ENCODE peak calls at places on chromosomes 4 and X, in six cellular contexts. B, W, N, U, S and Q are unnamed samples.

GRCh38 chr4:11505225-11505971 is 76.7 kb upstream of the HS3ST1 start:
- DNase-seq in S (no peak), U (peak), B (no peak), W (peak), N (no peak), Q (peak)

GRCh38 chr4:73446336-73446938 is 10.4 kb downstream of the AFP start:
- DNase-seq in S (peak), B (peak), W (peak), U (peak), N (no peak), Q (peak)

GRCh38 chrX:17546356-17546755 is 171.4 kb downstream of the NHS start:
- DNase-seq in N (no peak), S (no peak), W (no peak), B (no peak), U (no peak), Q (no peak)

GRCh38 chr4:11722218-11722617 is 293.5 kb upstream of the HS3ST1 start:
- DNase-seq in N (no peak), S (no peak), W (no peak), B (no peak), U (no peak), Q (no peak)

GRCh38 chr4:41154814-41155177 is 59.5 kb downstream of the APBB2 start:
- DNase-seq in W (peak), B (no peak), U (peak), S (no peak), N (no peak), Q (no peak)

GRCh38 chr4:158824425-158825274 is 55.8 kb downstream of the FNIP2 start:
- DNase-seq in W (peak), B (no peak), U (no peak), S (no peak), N (no peak), Q (no peak)

GRCh38 chr4:111028829-111029228 is 406.0 kb upstream of the PITX2 start:
- DNase-seq in W (no peak), B (no peak), S (no peak), N (no peak), U (no peak), Q (no peak)

GRCh38 chr4:114599231-114600065 is 841 bp downstream of the UGT8 start:
- DNase-seq in N (no peak), U (no peak), S (no peak), W (no peak), B (peak), Q (no peak)

GRCh38 chrX:29617276-29617675 is 598.1 kb upstream of the MAGEB2 start:
- DNase-seq in W (no peak), U (no peak), S (no peak), N (no peak), B (no peak), Q (no peak)

GRCh38 chr4:3514806-3515421 is 17.3 kb downstream of the LRPAP1 start:
- DNase-seq in U (peak), S (no peak), B (no peak), W (no peak), N (no peak), Q (no peak)

GRCh38 chr4:25677157-25677556 is 21.5 kb downstream of the SLC34A2 start:
- DNase-seq in N (no peak), U (no peak), S (no peak), W (no peak), B (no peak), Q (no peak)

GRCh38 chr4:176259330-176260090 is 9.5 kb downstream of the ASB5 start:
- DNase-seq in W (no peak), N (no peak), B (no peak), S (no peak), U (no peak), Q (no peak)

GRCh38 chr4:42819863-42820514 is 72.5 kb upstream of the GRXCR1 start:
- DNase-seq in N (no peak), W (no peak), S (no peak), B (no peak), U (no peak), Q (no peak)

GRCh38 chrX:119518371-119518770 is 46.8 kb downstream of the STEEP1 start:
- DNase-seq in S (no peak), W (no peak), N (no peak), B (no peak), U (no peak), Q (no peak)

GRCh38 chr4:15198070-15198727 is 195.9 kb downstream of the CPEB2 start:
- DNase-seq in U (no peak), W (no peak), N (no peak), B (no peak), S (no peak), Q (no peak)

GRCh38 chrX:147602297-147602696 is 309.4 kb upstream of the FMR1 start:
- DNase-seq in U (peak), W (no peak), S (no peak), B (no peak), N (no peak), Q (peak)

GRCh38 chr4:93731448-93731847 is 97.1 kb upstream of the ATOH1 start:
- DNase-seq in N (no peak), B (no peak), U (no peak), W (no peak), S (no peak), Q (peak)

GRCh38 chr4:71520850-71521249 is 182.0 kb downstream of the SLC4A4 start:
- DNase-seq in W (no peak), N (no peak), U (no peak), B (no peak), S (no peak), Q (no peak)

GRCh38 chrX:115968436-115969252 is 201.9 kb upstream of the AGTR2 start:
- DNase-seq in S (no peak), U (peak), W (peak), B (no peak), N (no peak), Q (peak)

GRCh38 chr4:77695769-77696168 is 90.1 kb downstream of the CXCL13 start:
- DNase-seq in U (peak), B (peak), N (no peak), S (peak), W (peak), Q (peak)

GRCh38 chr4:105894570-105895323 is 524 bp upstream of the NPNT start:
- DNase-seq in N (no peak), S (no peak), B (no peak), W (no peak), U (no peak), Q (no peak)

GRCh38 chr4:158461336-158461735 is 60.3 kb upstream of the RXFP1 start:
- DNase-seq in N (no peak), W (no peak), S (no peak), B (no peak), U (no peak), Q (no peak)

GRCh38 chrX:50638123-50638522 is 167.5 kb upstream of the DGKK start:
- DNase-seq in S (no peak), N (no peak), W (peak), B (no peak), U (no peak), Q (no peak)

GRCh38 chrX:13001097-13001496 is 26.2 kb downstream of the TMSB4X start:
- DNase-seq in S (no peak), B (no peak), W (no peak), N (no peak), U (no peak), Q (no peak)

GRCh38 chr4:185096032-185096653 is 46.9 kb upstream of the SLC25A4 start:
- DNase-seq in U (peak), W (peak), N (no peak), S (peak), B (peak), Q (peak)

GRCh38 chr4:188113156-188113555 is 3.8 kb upstream of the TRIML2 start:
- DNase-seq in N (no peak), B (no peak), U (no peak), S (no peak), W (no peak), Q (no peak)

GRCh38 chrX:54540289-54540688 is 10.3 kb downstream of the GNL3L start:
- DNase-seq in N (no peak), S (no peak), B (no peak), W (peak), U (peak), Q (no peak)

GRCh38 chr4:47650584-47651130 is 165.6 kb downstream of the ATP10D start:
- DNase-seq in U (no peak), S (no peak), N (no peak), B (no peak), W (no peak), Q (no peak)

GRCh38 chr4:189362364-189362763 is 578.3 kb upstream of the FRG1 start:
- DNase-seq in B (no peak), S (no peak), U (no peak), W (no peak), N (no peak), Q (no peak)

GRCh38 chrX:13102636-13103035 is 58.2 kb upstream of the FAM9C start:
- DNase-seq in U (no peak), B (no peak), S (no peak), N (no peak), W (peak), Q (no peak)

GRCh38 chrX:129641941-129642340 is 12.8 kb downstream of the APLN start:
- DNase-seq in U (no peak), N (no peak), W (no peak), B (peak), S (no peak), Q (no peak)

GRCh38 chr4:113292371-113293042 is 243.1 kb downstream of the ANK2 start:
- DNase-seq in N (no peak), S (no peak), B (no peak), U (no peak), W (no peak), Q (no peak)

GRCh38 chr4:6343950-6344408 is 74.3 kb downstream of the WFS1 start:
- DNase-seq in U (peak), W (no peak), S (peak), N (no peak), B (peak), Q (no peak)

GRCh38 chrX:135421932-135422809 is at the start of gene SMIM10L2A:
- DNase-seq in S (no peak), W (no peak), N (no peak), B (no peak), U (no peak), Q (no peak)

GRCh38 chr4:144723471-144723870 is 77.5 kb downstream of the HHIP start:
- DNase-seq in U (no peak), B (no peak), N (no peak), W (no peak), S (no peak), Q (no peak)

GRCh38 chr4:144720491-144720890 is 74.5 kb downstream of the HHIP start:
- DNase-seq in S (no peak), N (no peak), B (no peak), U (no peak), W (no peak), Q (no peak)

GRCh38 chr4:144716778-144717177 is 70.8 kb downstream of the HHIP start:
- DNase-seq in S (no peak), W (no peak), N (no peak), B (no peak), U (no peak), Q (no peak)

GRCh38 chr4:144718958-144719512 is 73.1 kb downstream of the HHIP start:
- DNase-seq in W (no peak), U (no peak), N (no peak), B (no peak), S (no peak), Q (no peak)

DNA sequence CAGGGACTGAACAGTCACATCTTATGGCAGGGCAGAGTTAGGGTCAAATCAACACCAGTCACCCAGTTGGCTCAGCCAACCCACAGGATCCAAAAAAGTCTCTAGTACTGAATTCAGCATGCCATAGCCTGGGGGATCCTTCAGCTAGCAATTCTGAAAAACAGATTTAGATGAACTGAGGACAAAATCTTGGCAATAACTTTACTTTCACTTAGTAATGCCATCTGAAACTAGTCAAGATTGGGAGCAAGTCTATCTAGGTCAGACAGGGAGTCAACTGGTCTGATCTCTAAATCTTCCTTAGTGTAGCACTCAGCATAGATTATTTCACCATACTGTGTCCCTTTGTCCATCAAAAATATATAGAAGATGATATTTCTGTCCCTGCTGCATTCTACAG is 76.0 kb downstream of the HHIP start:
- DNase-seq in S (no peak), W (no peak), B (no peak), U (no peak), N (no peak), Q (no peak)
- H3K4me3 ChIP-seq in S (no peak), W (no peak), B (no peak), U (no peak), N (no peak), Q (no peak)

GRCh38 chr4:9898596-9899345 is 117.3 kb downstream of the DRD5 start:
- DNase-seq in U (peak), N (no peak), S (peak), B (peak), W (peak), Q (peak)
- TF ChIP-seq POLR2A in U (no peak), N (no peak), S (no peak), B (no peak), W (no peak), Q (no peak)

DNA sequence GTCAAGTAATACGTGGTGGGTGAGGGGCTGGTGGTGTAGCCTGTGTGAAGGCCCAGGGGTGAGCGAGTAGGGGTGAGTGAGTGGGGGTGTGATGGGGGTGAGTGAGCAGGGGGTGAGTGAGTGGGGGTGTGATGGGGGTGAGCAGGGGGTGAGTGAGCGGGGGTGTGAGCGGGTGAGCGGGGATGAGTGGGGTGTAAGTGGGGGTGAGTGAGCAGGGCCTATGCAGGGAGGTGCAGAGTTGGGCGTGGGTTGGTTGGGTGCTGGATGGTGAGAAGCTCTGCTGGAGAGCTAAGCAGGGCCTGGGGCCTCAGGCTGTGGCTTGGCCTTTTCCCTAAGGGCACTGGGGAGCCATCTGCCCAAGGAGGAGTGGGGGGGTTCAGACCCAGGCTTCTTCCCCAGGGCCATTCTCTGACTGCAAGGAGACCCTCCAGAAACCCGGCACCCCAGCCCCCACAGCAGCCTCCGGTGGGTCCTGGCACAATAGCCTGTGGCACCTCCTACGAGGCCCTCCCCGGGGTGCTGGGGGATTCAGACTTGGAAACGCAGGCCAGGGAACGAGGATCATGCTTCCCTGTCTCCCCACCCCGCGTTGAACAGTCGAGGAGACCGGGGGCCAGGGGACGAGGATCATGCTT is 30.4 kb downstream of the SH3TC1 start:
- DNase-seq in B (no peak), N (no peak), W (no peak), S (no peak), U (no peak), Q (no peak)
- TF ChIP-seq MYC in B (no peak), N (no peak), W (no peak), S (no peak), U (no peak), Q (no peak)

GRCh38 chr4:186727977-186728519 is 4.4 kb upstream of the FAT1 start:
- DNase-seq in N (no peak), W (no peak), B (peak), S (peak), U (peak), Q (no peak)
- H3K4me3 ChIP-seq in N (no peak), W (no peak), B (no peak), S (peak), U (peak), Q (no peak)

DNA sequence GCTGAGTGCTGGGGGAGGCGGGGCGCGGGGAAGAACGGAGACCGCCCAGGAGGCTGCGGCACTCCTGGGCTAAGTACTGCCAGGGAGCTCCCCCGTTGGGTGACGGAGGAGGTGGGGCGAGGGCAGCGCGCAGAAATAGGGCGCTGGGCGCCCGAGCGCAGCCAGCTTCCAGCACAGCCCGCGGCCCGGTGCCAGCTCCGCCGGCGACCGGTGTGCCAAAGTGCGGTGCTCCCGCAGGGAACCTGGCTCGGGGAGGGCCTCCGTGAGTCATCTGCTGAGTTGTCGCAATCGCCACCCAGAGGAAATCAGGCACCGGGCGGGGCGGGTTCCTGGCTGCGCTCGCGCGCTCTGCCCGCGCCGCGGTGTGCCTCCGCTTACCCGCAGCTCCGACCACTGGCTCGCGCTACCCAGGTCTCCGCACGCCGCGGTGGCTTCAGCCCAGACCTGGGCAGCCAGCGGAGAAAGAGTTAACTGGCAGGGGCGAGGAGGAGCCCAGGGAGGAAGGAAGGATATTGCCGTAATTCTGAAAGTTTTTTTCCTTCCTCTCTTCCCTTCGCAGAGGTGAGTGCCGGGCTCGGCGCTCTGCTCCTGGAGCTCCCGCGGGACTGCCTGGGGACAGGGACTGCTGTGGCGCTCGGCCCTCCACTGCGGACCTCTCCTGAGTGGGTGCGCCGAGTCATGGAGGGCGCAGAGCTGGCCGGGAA is at the start of gene GPAT3:
- DNase-seq in B (peak), S (peak), N (no peak), W (peak), U (peak), Q (peak)
- TF ChIP-seq POLR2A in B (peak), S (no peak), N (no peak), W (no peak), U (no peak), Q (peak)

DNA sequence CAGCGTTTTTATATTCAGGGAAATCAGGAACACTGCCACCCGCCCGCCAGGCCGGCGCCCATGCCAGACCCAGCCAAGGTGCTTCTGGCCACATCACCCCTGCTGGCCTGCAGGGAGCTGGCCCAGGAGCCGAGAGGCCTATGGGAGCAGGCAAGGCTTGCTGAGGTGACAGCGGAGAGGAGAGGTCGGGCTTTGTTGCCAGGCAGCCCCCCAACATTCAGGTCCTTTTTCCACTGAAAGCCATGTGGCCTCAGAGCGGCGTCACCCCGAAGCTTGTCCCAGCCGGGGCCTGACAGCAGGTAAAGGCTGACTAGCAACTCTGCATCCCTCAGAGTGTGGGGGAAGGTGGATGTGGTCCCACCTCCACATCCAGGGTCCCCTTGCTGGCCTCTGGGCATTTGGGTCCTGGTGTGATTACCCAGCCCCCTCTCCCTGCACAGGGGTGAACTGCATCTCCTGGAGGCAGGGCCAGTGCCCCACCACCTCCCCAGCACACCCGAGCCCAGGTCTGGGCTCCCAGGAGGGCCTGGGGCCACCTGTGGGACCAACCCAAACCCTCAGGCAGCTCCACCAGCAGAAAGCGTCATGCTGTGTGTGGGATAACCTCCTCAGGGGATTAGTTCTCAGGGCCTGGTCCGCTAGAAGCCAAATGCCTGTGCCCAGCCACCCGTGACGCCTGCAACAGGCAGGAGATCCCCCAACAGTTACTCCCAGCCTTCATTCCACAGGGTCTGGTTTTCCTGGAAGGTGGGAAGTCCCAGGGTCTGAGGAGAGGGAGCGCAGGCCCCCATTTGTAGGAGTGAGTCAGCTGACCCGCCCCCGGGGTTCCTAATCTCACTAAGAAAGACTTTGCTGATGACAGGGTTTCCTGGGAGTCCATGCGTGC is at the start of gene PDE6B:
- DNase-seq in B (peak), U (no peak), W (no peak), N (no peak), S (no peak), Q (no peak)
- TF ChIP-seq MYC in B (no peak), U (no peak), W (no peak), N (no peak), S (no peak), Q (no peak)